ENCODE peak calls at places on chromosomes 12 and 14, in six cellular contexts. W, L, P, H, X and K are unnamed samples. For H3K9me3, the result is how much of the 10 kb centered on the place peaks cover.

GRCh38 chr12:120470150-120470817 is 736 bp upstream of the SRSF9 start:
- DNase-seq in X (no peak), L (no peak), H (no peak), P (no peak), W (no peak), K (no peak)

GRCh38 chr14:77849711-77850110 is 49.8 kb downstream of the ADCK1 start:
- DNase-seq in X (no peak), W (no peak), L (no peak), P (no peak), H (no peak), K (no peak)

GRCh38 chr12:122889658-122890561 is 6.0 kb downstream of the VPS37B start:
- DNase-seq in P (no peak), X (no peak), H (no peak), W (peak), L (no peak), K (no peak)

GRCh38 chr12:69028941-69029729 is 96.2 kb upstream of the CPM start:
- DNase-seq in W (no peak), X (no peak), P (no peak), H (no peak), L (no peak), K (no peak)

GRCh38 chr14:73795974-73796373 is 55.7 kb upstream of the PTGR2 start:
- DNase-seq in H (no peak), L (no peak), P (no peak), W (no peak), X (peak), K (peak)

GRCh38 chr12:52417742-52418141 is 11.6 kb upstream of the KRT82 start:
- DNase-seq in L (no peak), H (no peak), X (no peak), W (no peak), P (no peak), K (no peak)

GRCh38 chr14:28001002-28001401 is 765.6 kb upstream of the FOXG1 start:
- DNase-seq in X (no peak), P (no peak), H (no peak), W (no peak), L (no peak), K (no peak)

GRCh38 chr12:6569786-6570185 is 1.7 kb upstream of the NOP2 start:
- DNase-seq in X (no peak), W (no peak), L (no peak), H (no peak), P (no peak), K (no peak)

GRCh38 chr12:108193922-108194321 is 64.8 kb downstream of the WSCD2 start:
- DNase-seq in L (no peak), P (no peak), H (peak), X (no peak), W (no peak), K (no peak)

GRCh38 chr12:116319851-116320621 is 42.5 kb upstream of the MED13L start:
- DNase-seq in P (peak), L (no peak), W (no peak), H (no peak), X (peak), K (no peak)

GRCh38 chr12:67019070-67019469 is 250.1 kb upstream of the CAND1 start:
- DNase-seq in X (no peak), L (no peak), W (no peak), P (no peak), H (no peak), K (no peak)

GRCh38 chr14:35898217-35898775 is 72.2 kb downstream of the BRMS1L start:
- DNase-seq in H (no peak), P (no peak), W (no peak), X (no peak), L (no peak), K (no peak)

GRCh38 chr14:34050606-34051005 is 99.7 kb upstream of the EGLN3 start:
- DNase-seq in P (no peak), W (no peak), X (no peak), H (no peak), L (no peak), K (no peak)

GRCh38 chr12:43805857-43806736 is at the start of gene TWF1:
- DNase-seq in X (peak), H (peak), L (no peak), P (peak), W (peak), K (peak)

GRCh38 chr12:77213316-77213715 is 147.9 kb upstream of the E2F7 start:
- DNase-seq in H (no peak), L (no peak), W (no peak), P (no peak), X (peak), K (peak)

GRCh38 chr14:102920998-102921304 is 1.5 kb upstream of the AMN start:
- DNase-seq in H (no peak), W (no peak), X (no peak), L (no peak), P (no peak), K (no peak)

GRCh38 chr14:22748188-22748587 is 18.3 kb upstream of the OXA1L start:
- DNase-seq in W (no peak), X (no peak), L (no peak), H (no peak), P (no peak), K (no peak)

GRCh38 chr12:39123580-39123979 is 218.2 kb upstream of the CPNE8 start:
- DNase-seq in L (no peak), H (no peak), W (no peak), X (no peak), P (no peak), K (no peak)

GRCh38 chr14:80275208-80275850 is 64.0 kb upstream of the DIO2 start:
- DNase-seq in X (no peak), L (no peak), H (no peak), P (no peak), W (no peak), K (no peak)

GRCh38 chr14:105989746-105990302 is 463.4 kb downstream of the TMEM121 start:
- DNase-seq in X (no peak), H (no peak), L (no peak), P (no peak), W (no peak), K (no peak)

GRCh38 chr12:5248230-5248629 is 183.7 kb upstream of the NTF3 start:
- DNase-seq in X (no peak), P (no peak), W (no peak), L (no peak), H (no peak), K (no peak)

GRCh38 chr12:131152587-131152986 is 198.9 kb downstream of the ADGRD1 start:
- DNase-seq in X (no peak), H (no peak), W (no peak), L (no peak), P (no peak), K (no peak)

GRCh38 chr14:66709292-66709691 is 201.3 kb downstream of the GPHN start:
- DNase-seq in H (no peak), P (no peak), W (no peak), L (no peak), X (no peak), K (no peak)

GRCh38 chr14:67187826-67188225 is 1.4 kb upstream of the GARIN2 start:
- DNase-seq in W (no peak), H (no peak), X (no peak), P (no peak), L (no peak), K (peak)

GRCh38 chr12:70759161-70759918 is 122.1 kb upstream of the PTPRB start:
- DNase-seq in W (no peak), X (no peak), L (no peak), H (no peak), P (no peak), K (no peak)

GRCh38 chr12:46390881-46391280 is 18.3 kb upstream of the SLC38A2 start:
- DNase-seq in X (no peak), H (no peak), W (no peak), L (no peak), P (no peak), K (no peak)

GRCh38 chr12:92411687-92412086 is 266.0 kb upstream of the BTG1 start:
- DNase-seq in P (no peak), L (no peak), H (no peak), X (no peak), W (no peak), K (no peak)

GRCh38 chr14:55710506-55711041 is 130.6 kb downstream of the KTN1 start:
- DNase-seq in X (no peak), L (no peak), H (no peak), P (no peak), W (no peak), K (no peak)

GRCh38 chr14:69612014-69612758 is 790 bp downstream of the SUSD6 start:
- DNase-seq in X (peak), L (no peak), W (no peak), H (peak), P (no peak), K (no peak)

GRCh38 chr14:95761436-95761835 is 47.5 kb upstream of the TCL1A start:
- DNase-seq in H (no peak), P (no peak), L (no peak), X (no peak), W (no peak), K (no peak)

GRCh38 chr12:80925983-80926382 is 11.8 kb downstream of the LIN7A start:
- DNase-seq in X (no peak), P (no peak), W (no peak), L (no peak), H (no peak), K (no peak)

GRCh38 chr14:103073876-103074698 is 9.9 kb upstream of the LBHD2 start:
- DNase-seq in H (no peak), L (no peak), W (no peak), X (no peak), P (no peak), K (no peak)

GRCh38 chr12:104303538-104304151 is at the start of gene EID3:
- DNase-seq in H (no peak), P (peak), L (no peak), W (peak), X (peak), K (peak)

GRCh38 chr12:62957233-62957953 is 22.4 kb upstream of the PPM1H start:
- DNase-seq in H (peak), L (no peak), P (no peak), X (no peak), W (no peak), K (no peak)

GRCh38 chr12:104427547-104427938 is 29.2 kb upstream of the CHST11 start:
- DNase-seq in X (no peak), W (no peak), P (no peak), H (no peak), L (no peak), K (no peak)

GRCh38 chr14:72559227-72559626 is 334.7 kb downstream of the DPF3 start:
- DNase-seq in H (no peak), L (no peak), X (no peak), W (no peak), P (no peak), K (no peak)

DNA sequence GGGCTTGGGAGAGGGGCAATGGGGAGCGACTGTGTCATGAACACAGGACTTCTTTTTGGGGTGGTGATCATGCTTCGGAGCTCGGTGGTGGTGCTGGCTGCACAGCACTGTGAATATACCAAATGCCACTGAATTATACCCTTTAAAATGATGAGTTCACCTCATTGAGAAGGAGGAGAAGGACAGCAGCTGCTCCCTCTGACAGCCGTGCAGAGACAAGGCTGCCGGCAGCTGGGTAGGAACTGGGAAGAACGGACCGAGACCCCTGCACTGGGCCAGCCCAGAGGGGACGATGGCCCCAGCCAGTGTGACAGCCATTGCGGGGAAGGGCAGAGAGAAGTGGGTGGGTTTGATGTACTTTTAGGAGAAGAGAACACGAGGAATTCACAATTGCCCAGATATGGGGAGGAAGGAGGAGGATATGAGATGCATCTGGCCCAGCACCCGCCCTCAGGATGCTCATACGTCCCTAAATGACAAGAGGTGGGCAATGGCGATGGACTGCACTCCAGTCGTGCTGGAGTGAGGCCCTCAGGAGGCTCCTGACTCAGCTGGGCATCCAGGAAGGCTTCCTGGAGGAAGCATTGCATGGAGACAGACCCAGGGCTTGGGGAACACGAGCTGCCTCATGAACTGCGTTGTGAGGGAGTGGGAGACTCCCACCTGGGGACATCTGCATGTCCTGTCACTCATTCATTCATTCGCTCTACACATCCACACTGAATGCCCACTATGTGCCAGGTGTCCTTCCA is 64.3 kb upstream of the C14orf180 start:
- DNase-seq in L (no peak), W (no peak), P (no peak), X (no peak), H (no peak), K (peak)
- H3K9me3 ChIP-seq in L (under half), W (under half), P (under half), X (under half), H (under half), K (under half)

DNA sequence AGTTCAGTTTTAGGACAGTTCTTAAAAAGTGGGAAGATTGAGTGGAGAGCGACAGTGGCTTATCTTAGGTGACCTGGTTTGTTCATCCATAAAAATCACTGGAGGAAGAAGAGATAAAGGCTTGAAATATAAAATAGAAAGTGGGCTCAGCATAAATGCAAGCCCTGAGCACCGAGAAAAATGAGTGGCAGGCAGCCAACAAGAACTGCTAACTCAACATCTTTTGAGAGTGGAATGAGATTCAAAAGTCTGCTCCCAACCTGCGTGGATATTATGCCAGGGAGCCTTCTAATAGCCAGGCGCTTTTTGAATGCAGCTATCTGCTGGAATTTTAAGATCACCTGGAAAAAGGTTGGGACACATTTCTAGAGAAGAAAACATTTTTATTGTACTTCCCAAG is 666.5 kb downstream of the FLRT2 start:
- DNase-seq in H (no peak), L (no peak), X (no peak), W (no peak), P (no peak), K (no peak)
- TF ChIP-seq CTCF in H (no peak), L (no peak), X (no peak), W (no peak), P (no peak), K (no peak)

GRCh38 chr14:75430526-75430925 is 2.7 kb downstream of the JDP2 start:
- DNase-seq in X (no peak), W (no peak), P (no peak), L (no peak), H (no peak), K (peak)

GRCh38 chr14:75429562-75429961 is 1.7 kb downstream of the JDP2 start:
- DNase-seq in L (no peak), X (no peak), H (no peak), P (no peak), W (no peak), K (no peak)

GRCh38 chr14:75431011-75431410 is 3.2 kb downstream of the JDP2 start:
- DNase-seq in X (no peak), H (no peak), L (no peak), P (no peak), W (no peak), K (no peak)

GRCh38 chr14:75428230-75429104 is 645 bp downstream of the JDP2 start:
- DNase-seq in L (no peak), P (no peak), X (peak), H (peak), W (no peak), K (peak)

DNA sequence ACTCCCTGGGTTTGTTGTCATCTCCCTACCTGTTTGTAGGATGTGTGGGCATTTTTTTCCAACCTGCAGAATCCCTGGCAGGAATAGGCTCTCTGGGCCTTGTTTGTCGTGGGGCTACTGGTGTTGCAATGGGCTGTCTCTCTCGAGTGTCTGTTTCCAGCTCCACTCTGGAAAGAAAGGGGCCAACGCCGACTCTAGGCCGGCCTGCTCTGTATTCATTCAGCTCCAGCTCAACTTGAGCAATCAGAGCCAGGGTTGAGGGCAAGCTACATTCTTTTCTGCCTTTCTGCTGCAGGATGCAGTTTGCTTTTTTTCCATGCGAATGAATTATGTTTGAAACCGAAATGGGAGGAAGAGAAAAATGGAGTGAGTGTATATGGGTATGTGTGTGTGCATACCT is 2.3 kb downstream of the JDP2 start:
- DNase-seq in X (no peak), H (no peak), P (no peak), W (no peak), L (no peak), K (no peak)
- TF ChIP-seq POLR2AphosphoS5 in X (no peak), H (no peak), P (no peak), W (no peak), L (no peak), K (no peak)

DNA sequence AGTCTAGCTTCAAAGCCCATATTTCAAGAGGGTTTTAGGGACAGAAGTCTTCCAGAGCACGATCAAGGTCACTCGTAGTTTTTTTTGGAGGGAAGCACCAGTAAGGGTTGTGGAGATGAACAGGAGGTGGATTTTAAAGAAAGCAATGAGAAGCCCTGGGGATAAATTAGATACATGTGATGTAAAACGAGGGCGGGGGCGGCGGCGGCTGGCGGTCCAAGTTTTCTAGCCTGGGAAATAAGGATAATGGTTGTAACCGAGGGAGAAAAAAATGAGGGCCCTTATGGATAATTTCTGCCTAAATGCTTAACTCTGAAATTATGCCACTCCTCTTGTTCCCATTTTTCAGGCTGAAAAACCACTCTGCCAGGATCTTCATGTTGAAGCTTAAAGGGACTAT is 192.7 kb upstream of the FOXN3 start:
- DNase-seq in H (no peak), W (no peak), P (no peak), X (no peak), L (no peak), K (no peak)
- H3K9me3 ChIP-seq in H (under half), W (under half), P (under half), X (under half), L (under half), K (under half)

GRCh38 chr12:110699591-110700445 is 10.9 kb upstream of the HVCN1 start:
- DNase-seq in L (no peak), H (peak), X (no peak), W (no peak), P (no peak), K (no peak)
- TF ChIP-seq CTCF in L (peak), H (peak), X (no peak), W (no peak), P (no peak), K (no peak)

GRCh38 chr12:50745861-50746260 is 18.0 kb upstream of the ATF1 start:
- DNase-seq in X (no peak), L (no peak), H (no peak), P (no peak), W (no peak), K (no peak)
- TF ChIP-seq POLR2AphosphoS5 in X (no peak), L (no peak), H (no peak), P (no peak), W (no peak), K (no peak)